ENCODE peak calls at places on chromosomes 16 and 17, in four cellular contexts. One of them, this sample, is unnamed.

GRCh38 chr17:45908460-45908859 is 14.1 kb downstream of the MAPT start:
- DNase-seq in iPS DF 6.9: no peak
- DNase-seq in AG04449: no peak
- DNase-seq in fibroblast of lung: no peak
- DNase-seq in this sample: no peak

GRCh38 chr16:71666928-71667707 is 41.1 kb downstream of the MARVELD3 start:
- DNase-seq in iPS DF 6.9: no peak
- DNase-seq in AG04449: no peak
- DNase-seq in fibroblast of lung: no peak
- DNase-seq in this sample: no peak

GRCh38 chr17:13596241-13596941 is 5.3 kb downstream of the HS3ST3A1 start:
- DNase-seq in iPS DF 6.9: no peak
- DNase-seq in AG04449: no peak
- DNase-seq in fibroblast of lung: no peak
- DNase-seq in this sample: no peak

GRCh38 chr17:5584971-5585794 is 874 bp upstream of the NLRP1 start:
- DNase-seq in iPS DF 6.9: no peak
- DNase-seq in AG04449: peak
- DNase-seq in fibroblast of lung: peak
- DNase-seq in this sample: peak

GRCh38 chr17:5354886-5355415 is 64.5 kb downstream of the NUP88 start:
- DNase-seq in iPS DF 6.9: no peak
- DNase-seq in AG04449: no peak
- DNase-seq in fibroblast of lung: no peak
- DNase-seq in this sample: no peak

GRCh38 chr16:9761870-9762269 is 420.4 kb downstream of the GRIN2A start:
- DNase-seq in iPS DF 6.9: no peak
- DNase-seq in AG04449: no peak
- DNase-seq in fibroblast of lung: no peak
- DNase-seq in this sample: no peak

GRCh38 chr16:23072769-23073549 is 76.3 kb downstream of the USP31 start:
- DNase-seq in iPS DF 6.9: no peak
- DNase-seq in AG04449: no peak
- DNase-seq in fibroblast of lung: peak
- DNase-seq in this sample: peak

GRCh38 chr16:9955677-9956076 is 226.6 kb downstream of the GRIN2A start:
- DNase-seq in iPS DF 6.9: no peak
- DNase-seq in AG04449: no peak
- DNase-seq in fibroblast of lung: no peak
- DNase-seq in this sample: no peak

GRCh38 chr17:48247038-48247437 is 139.5 kb downstream of the SNX11 start:
- DNase-seq in iPS DF 6.9: no peak
- DNase-seq in AG04449: no peak
- DNase-seq in fibroblast of lung: no peak
- DNase-seq in this sample: no peak

GRCh38 chr17:28379814-28380571 is 8.5 kb downstream of the SARM1 start:
- DNase-seq in iPS DF 6.9: no peak
- DNase-seq in AG04449: no peak
- DNase-seq in fibroblast of lung: peak
- DNase-seq in this sample: peak

GRCh38 chr17:50111687-50112655 is 16.8 kb downstream of the PDK2 start:
- DNase-seq in iPS DF 6.9: no peak
- DNase-seq in AG04449: no peak
- DNase-seq in fibroblast of lung: no peak
- DNase-seq in this sample: no peak

GRCh38 chr16:12214509-12214908 is 238.0 kb downstream of the SNX29 start:
- DNase-seq in iPS DF 6.9: no peak
- DNase-seq in AG04449: no peak
- DNase-seq in fibroblast of lung: no peak
- DNase-seq in this sample: no peak

GRCh38 chr17:16911141-16911937 is 60.6 kb downstream of the TNFRSF13B start:
- DNase-seq in iPS DF 6.9: no peak
- DNase-seq in AG04449: no peak
- DNase-seq in fibroblast of lung: peak
- DNase-seq in this sample: no peak

GRCh38 chr16:2236362-2237075 is at the start of gene DNASE1L2:
- DNase-seq in iPS DF 6.9: no peak
- DNase-seq in AG04449: no peak
- DNase-seq in fibroblast of lung: peak
- DNase-seq in this sample: no peak

GRCh38 chr17:57518587-57519118 is 226.4 kb downstream of the CCDC182 start:
- DNase-seq in iPS DF 6.9: no peak
- DNase-seq in AG04449: no peak
- DNase-seq in fibroblast of lung: no peak
- DNase-seq in this sample: no peak

GRCh38 chr17:44971776-44972483 is 3.8 kb upstream of the C1QL1 start:
- DNase-seq in iPS DF 6.9: no peak
- DNase-seq in AG04449: peak
- DNase-seq in fibroblast of lung: peak
- DNase-seq in this sample: peak

GRCh38 chr17:29124931-29125270 is 55.3 kb downstream of the MYO18A start:
- DNase-seq in iPS DF 6.9: no peak
- DNase-seq in AG04449: no peak
- DNase-seq in fibroblast of lung: peak
- DNase-seq in this sample: no peak

GRCh38 chr16:7025616-7026190 is 306.9 kb upstream of the RBFOX1 start:
- DNase-seq in iPS DF 6.9: peak
- DNase-seq in AG04449: no peak
- DNase-seq in fibroblast of lung: no peak
- DNase-seq in this sample: no peak

GRCh38 chr17:59901604-59902003 is 8.7 kb downstream of the RPS6KB1 start:
- DNase-seq in iPS DF 6.9: no peak
- DNase-seq in AG04449: no peak
- DNase-seq in fibroblast of lung: no peak
- DNase-seq in this sample: no peak

GRCh38 chr16:84854759-84855158 is 35.0 kb downstream of the CRISPLD2 start:
- DNase-seq in iPS DF 6.9: no peak
- DNase-seq in AG04449: no peak
- DNase-seq in fibroblast of lung: peak
- DNase-seq in this sample: peak

GRCh38 chr16:72785886-72786285 is 262.0 kb downstream of the ZFHX3 start:
- DNase-seq in iPS DF 6.9: no peak
- DNase-seq in AG04449: no peak
- DNase-seq in fibroblast of lung: no peak
- DNase-seq in this sample: peak
- H3K4me3 ChIP-seq in iPS DF 6.9: no peak
- H3K4me3 ChIP-seq in AG04449: no peak
- H3K4me3 ChIP-seq in fibroblast of lung: peak
- H3K4me3 ChIP-seq in this sample: no peak

GRCh38 chr16:54409982-54410381 is 123.4 kb upstream of the IRX3 start:
- DNase-seq in iPS DF 6.9: no peak
- DNase-seq in AG04449: no peak
- DNase-seq in fibroblast of lung: no peak
- DNase-seq in this sample: no peak
- H3K4me3 ChIP-seq in iPS DF 6.9: no peak
- H3K4me3 ChIP-seq in AG04449: no peak
- H3K4me3 ChIP-seq in fibroblast of lung: no peak
- H3K4me3 ChIP-seq in this sample: no peak

DNA sequence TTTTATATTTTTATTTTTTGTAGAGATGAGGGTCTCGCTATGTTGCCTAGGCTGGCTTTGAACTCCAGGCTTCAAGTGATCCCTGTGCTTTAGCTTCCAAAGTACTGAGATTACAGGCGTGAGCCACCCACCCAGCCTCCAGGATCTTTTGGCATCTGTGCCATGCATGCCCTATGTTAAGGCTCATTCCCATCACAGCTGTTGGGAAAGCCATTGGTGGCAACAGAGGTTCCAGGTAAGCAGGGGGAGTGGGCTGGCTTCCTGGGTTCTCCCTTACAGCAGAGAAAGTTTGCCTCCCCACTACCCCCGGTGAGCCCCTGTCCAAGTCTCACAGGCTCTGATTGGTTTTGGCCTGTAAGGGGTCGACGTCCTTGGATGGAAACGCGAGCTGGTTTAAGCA is 8.9 kb upstream of the MRTFB start:
- DNase-seq in iPS DF 6.9: no peak
- DNase-seq in AG04449: no peak
- DNase-seq in fibroblast of lung: no peak
- DNase-seq in this sample: no peak
- H3K4me3 ChIP-seq in iPS DF 6.9: no peak
- H3K4me3 ChIP-seq in AG04449: no peak
- H3K4me3 ChIP-seq in fibroblast of lung: no peak
- H3K4me3 ChIP-seq in this sample: no peak

DNA sequence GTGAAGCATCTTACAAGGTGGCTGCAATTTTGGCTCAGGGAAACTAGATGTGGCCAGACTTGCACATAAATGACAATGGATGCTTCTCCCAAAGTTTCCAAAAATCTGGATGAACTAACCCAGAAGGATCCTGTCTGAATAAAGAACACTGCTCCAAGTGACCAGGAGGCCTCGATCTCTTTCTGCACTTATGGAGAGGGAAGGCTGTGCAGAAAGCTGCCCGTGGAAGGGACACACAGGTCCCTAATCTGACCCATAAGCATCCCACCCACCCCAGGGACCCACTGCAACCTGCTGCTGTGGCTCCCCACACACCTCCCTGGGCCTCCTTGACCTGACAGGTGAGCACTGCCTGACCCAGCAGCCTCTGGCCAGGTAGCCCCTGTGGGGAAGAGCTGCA is 74.6 kb upstream of the SEC14L1 start:
- DNase-seq in iPS DF 6.9: no peak
- DNase-seq in AG04449: no peak
- DNase-seq in fibroblast of lung: no peak
- DNase-seq in this sample: no peak
- H3K4me3 ChIP-seq in iPS DF 6.9: no peak
- H3K4me3 ChIP-seq in AG04449: no peak
- H3K4me3 ChIP-seq in fibroblast of lung: no peak
- H3K4me3 ChIP-seq in this sample: no peak

DNA sequence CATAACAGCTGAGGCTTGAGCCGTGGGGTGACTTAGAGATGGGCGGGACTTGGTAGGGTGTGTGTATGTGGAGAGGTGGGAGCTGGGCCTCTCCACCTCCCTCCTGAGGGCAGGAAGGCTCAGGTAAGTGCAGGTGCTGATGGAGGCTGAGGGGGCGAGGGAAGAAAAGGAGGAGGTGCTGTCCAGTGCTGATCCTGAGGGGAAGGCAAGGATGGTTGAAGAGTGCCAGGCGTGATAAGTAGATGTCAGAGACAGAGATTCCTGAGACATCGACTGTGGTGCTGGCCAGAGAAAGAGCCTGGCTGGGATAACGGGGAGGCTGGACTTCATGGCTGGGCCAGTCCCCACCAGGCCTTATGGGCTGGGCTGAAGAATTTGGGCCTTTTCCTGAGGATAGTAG is 159.1 kb downstream of the SDK2 start:
- DNase-seq in iPS DF 6.9: no peak
- DNase-seq in AG04449: no peak
- DNase-seq in fibroblast of lung: no peak
- DNase-seq in this sample: no peak
- H3K4me3 ChIP-seq in iPS DF 6.9: no peak
- H3K4me3 ChIP-seq in AG04449: no peak
- H3K4me3 ChIP-seq in fibroblast of lung: no peak
- H3K4me3 ChIP-seq in this sample: no peak

GRCh38 chr16:77807071-77807470 is 18.7 kb downstream of the VAT1L start:
- DNase-seq in iPS DF 6.9: no peak
- DNase-seq in AG04449: no peak
- DNase-seq in fibroblast of lung: no peak
- DNase-seq in this sample: no peak

GRCh38 chr16:77805403-77805802 is 17.0 kb downstream of the VAT1L start:
- DNase-seq in iPS DF 6.9: no peak
- DNase-seq in AG04449: no peak
- DNase-seq in fibroblast of lung: no peak
- DNase-seq in this sample: no peak
- H3K4me3 ChIP-seq in iPS DF 6.9: no peak
- H3K4me3 ChIP-seq in AG04449: no peak
- H3K4me3 ChIP-seq in fibroblast of lung: no peak
- H3K4me3 ChIP-seq in this sample: no peak

DNA sequence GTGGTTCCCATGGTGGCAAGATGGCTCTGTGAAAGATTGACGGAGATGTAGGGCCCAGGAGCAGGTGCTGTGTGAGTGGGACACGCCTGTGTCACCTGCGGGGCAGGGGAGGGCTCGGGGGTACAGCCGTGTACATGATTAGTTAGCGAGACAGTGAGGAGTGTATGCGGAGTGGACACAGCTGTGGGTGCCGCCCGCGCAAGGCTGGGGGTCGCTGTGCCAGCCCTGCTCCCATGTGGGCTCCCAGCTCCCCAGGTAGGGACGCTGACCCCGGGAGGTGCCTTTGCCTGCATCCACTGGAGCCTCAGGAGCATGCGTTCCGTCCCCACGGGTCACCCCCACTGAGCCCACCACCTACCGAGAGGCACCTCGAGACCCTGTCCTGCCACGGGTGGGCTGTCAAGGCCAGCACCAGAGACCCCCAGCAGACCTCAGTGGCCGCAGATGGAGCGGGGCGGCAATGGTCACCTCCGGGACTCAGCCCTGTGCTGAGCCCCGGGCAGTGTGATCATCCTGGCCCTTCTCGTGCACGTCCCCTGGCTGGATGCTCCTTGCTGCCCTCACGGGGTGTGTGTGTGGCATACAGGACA is 7.4 kb downstream of the CAPN15 start:
- DNase-seq in iPS DF 6.9: no peak
- DNase-seq in AG04449: no peak
- DNase-seq in fibroblast of lung: no peak
- DNase-seq in this sample: no peak
- H3K4me3 ChIP-seq in iPS DF 6.9: no peak
- H3K4me3 ChIP-seq in AG04449: no peak
- H3K4me3 ChIP-seq in fibroblast of lung: no peak
- H3K4me3 ChIP-seq in this sample: no peak